ENCODE peak calls at places on chromosomes 5 and 9, in six cellular contexts. One of them, this sample, is unnamed.

GRCh38 chr9:22452415-22453010 is 5.9 kb downstream of the DMRTA1 start:
- DNase-seq in H9: no peak
- DNase-seq in H1: no peak
- DNase-seq in IMR-90: peak
- DNase-seq in trophoblast cell: peak
- DNase-seq in mesenchymal stem cell: peak
- DNase-seq in this sample: no peak

GRCh38 chr5:107669543-107670027 is 1.2 kb downstream of the EFNA5 start:
- DNase-seq in H9: peak
- DNase-seq in H1: no peak
- DNase-seq in IMR-90: peak
- DNase-seq in trophoblast cell: no peak
- DNase-seq in mesenchymal stem cell: peak
- DNase-seq in this sample: no peak

GRCh38 chr9:35811364-35812024 is 568 bp downstream of the SPAG8 start:
- DNase-seq in H9: no peak
- DNase-seq in H1: no peak
- DNase-seq in IMR-90: no peak
- DNase-seq in trophoblast cell: no peak
- DNase-seq in mesenchymal stem cell: no peak
- DNase-seq in this sample: no peak

GRCh38 chr5:107365355-107366109 is 305.2 kb downstream of the EFNA5 start:
- DNase-seq in H9: no peak
- DNase-seq in H1: no peak
- DNase-seq in IMR-90: no peak
- DNase-seq in trophoblast cell: peak
- DNase-seq in mesenchymal stem cell: peak
- DNase-seq in this sample: no peak

GRCh38 chr9:106286249-106286648 is 576.7 kb upstream of the ZNF462 start:
- DNase-seq in H9: peak
- DNase-seq in H1: peak
- DNase-seq in IMR-90: no peak
- DNase-seq in trophoblast cell: no peak
- DNase-seq in mesenchymal stem cell: peak
- DNase-seq in this sample: peak

GRCh38 chr9:134391319-134392231 is 65.3 kb downstream of the RXRA start:
- DNase-seq in H9: no peak
- DNase-seq in H1: no peak
- DNase-seq in IMR-90: no peak
- DNase-seq in trophoblast cell: no peak
- DNase-seq in mesenchymal stem cell: no peak
- DNase-seq in this sample: no peak

GRCh38 chr5:110270-110888 is 18.4 kb downstream of the PLEKHG4B start:
- DNase-seq in H9: no peak
- DNase-seq in H1: no peak
- DNase-seq in IMR-90: no peak
- DNase-seq in trophoblast cell: no peak
- DNase-seq in mesenchymal stem cell: no peak
- DNase-seq in this sample: no peak

GRCh38 chr9:136607334-136607919 is 55.3 kb upstream of the EGFL7 start:
- DNase-seq in H9: no peak
- DNase-seq in H1: no peak
- DNase-seq in IMR-90: no peak
- DNase-seq in trophoblast cell: no peak
- DNase-seq in mesenchymal stem cell: no peak
- DNase-seq in this sample: no peak

GRCh38 chr9:79572032-79572890 is 496 bp downstream of the TLE4 start:
- DNase-seq in H9: peak
- DNase-seq in H1: no peak
- DNase-seq in IMR-90: peak
- DNase-seq in trophoblast cell: peak
- DNase-seq in mesenchymal stem cell: peak
- DNase-seq in this sample: peak

GRCh38 chr9:135797507-135798302 is 95.7 kb downstream of the KCNT1 start:
- DNase-seq in H9: peak
- DNase-seq in H1: peak
- DNase-seq in IMR-90: peak
- DNase-seq in trophoblast cell: no peak
- DNase-seq in mesenchymal stem cell: peak
- DNase-seq in this sample: peak

GRCh38 chr9:128145536-128145935 is 3.7 kb upstream of the LCN2 start:
- DNase-seq in H9: no peak
- DNase-seq in H1: no peak
- DNase-seq in IMR-90: no peak
- DNase-seq in trophoblast cell: peak
- DNase-seq in mesenchymal stem cell: no peak
- DNase-seq in this sample: no peak

GRCh38 chr9:38004809-38005560 is 64.0 kb downstream of the SHB start:
- DNase-seq in H9: no peak
- DNase-seq in H1: no peak
- DNase-seq in IMR-90: no peak
- DNase-seq in trophoblast cell: no peak
- DNase-seq in mesenchymal stem cell: no peak
- DNase-seq in this sample: no peak

GRCh38 chr5:161096006-161096405 is 244.0 kb upstream of the ATP10B start:
- DNase-seq in H9: no peak
- DNase-seq in H1: no peak
- DNase-seq in IMR-90: no peak
- DNase-seq in trophoblast cell: no peak
- DNase-seq in mesenchymal stem cell: no peak
- DNase-seq in this sample: no peak

GRCh38 chr5:98299435-98299834 is 474.0 kb upstream of the RGMB start:
- DNase-seq in H9: no peak
- DNase-seq in H1: no peak
- DNase-seq in IMR-90: peak
- DNase-seq in trophoblast cell: no peak
- DNase-seq in mesenchymal stem cell: no peak
- DNase-seq in this sample: no peak

GRCh38 chr5:464843-465590 is 22.0 kb downstream of the EXOC3 start:
- DNase-seq in H9: no peak
- DNase-seq in H1: no peak
- DNase-seq in IMR-90: no peak
- DNase-seq in trophoblast cell: no peak
- DNase-seq in mesenchymal stem cell: no peak
- DNase-seq in this sample: no peak

GRCh38 chr5:142507528-142507927 is 178.4 kb downstream of the FGF1 start:
- DNase-seq in H9: no peak
- DNase-seq in H1: no peak
- DNase-seq in IMR-90: no peak
- DNase-seq in trophoblast cell: peak
- DNase-seq in mesenchymal stem cell: no peak
- DNase-seq in this sample: no peak
- H2AK5ac ChIP-seq in H9: no peak
- H2AK5ac ChIP-seq in H1: no peak
- H2AK5ac ChIP-seq in IMR-90: no peak
- H2AK5ac ChIP-seq in trophoblast cell: no peak
- H2AK5ac ChIP-seq in mesenchymal stem cell: no peak
- H2AK5ac ChIP-seq in this sample: no peak

GRCh38 chr9:68522954-68523353 is 17.7 kb downstream of the TMEM252 start:
- DNase-seq in H9: no peak
- DNase-seq in H1: no peak
- DNase-seq in IMR-90: no peak
- DNase-seq in trophoblast cell: no peak
- DNase-seq in mesenchymal stem cell: no peak
- DNase-seq in this sample: no peak

GRCh38 chr9:68523367-68523936 is 17.2 kb downstream of the TMEM252 start:
- DNase-seq in H9: no peak
- DNase-seq in H1: no peak
- DNase-seq in IMR-90: no peak
- DNase-seq in trophoblast cell: peak
- DNase-seq in mesenchymal stem cell: no peak
- DNase-seq in this sample: no peak

DNA sequence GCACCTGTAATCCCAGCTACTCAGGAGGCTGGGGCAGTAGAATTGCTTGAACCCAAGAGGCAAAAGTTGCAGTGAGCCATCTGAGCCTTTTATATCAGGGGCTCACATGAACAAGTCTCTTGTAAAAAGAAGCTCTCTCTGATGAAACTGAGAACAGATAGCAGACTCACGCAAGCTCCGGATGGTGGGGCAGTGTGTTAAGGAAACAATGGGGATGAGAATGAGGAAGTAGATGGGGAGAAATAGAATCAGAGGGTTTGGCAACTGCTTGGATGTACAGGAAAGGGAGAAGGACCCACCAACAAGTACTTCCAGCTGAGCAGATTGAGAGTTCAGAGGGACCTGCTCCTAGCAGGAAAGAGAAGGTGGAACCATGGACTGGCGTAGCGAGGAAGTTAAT is 18.6 kb downstream of the TMEM252 start:
- DNase-seq in H9: no peak
- DNase-seq in H1: no peak
- DNase-seq in IMR-90: no peak
- DNase-seq in trophoblast cell: no peak
- DNase-seq in mesenchymal stem cell: no peak
- DNase-seq in this sample: no peak
- H2AFZ ChIP-seq in H9: no peak
- H2AFZ ChIP-seq in H1: no peak
- H2AFZ ChIP-seq in IMR-90: no peak
- H2AFZ ChIP-seq in trophoblast cell: no peak
- H2AFZ ChIP-seq in mesenchymal stem cell: no peak
- H2AFZ ChIP-seq in this sample: no peak

DNA sequence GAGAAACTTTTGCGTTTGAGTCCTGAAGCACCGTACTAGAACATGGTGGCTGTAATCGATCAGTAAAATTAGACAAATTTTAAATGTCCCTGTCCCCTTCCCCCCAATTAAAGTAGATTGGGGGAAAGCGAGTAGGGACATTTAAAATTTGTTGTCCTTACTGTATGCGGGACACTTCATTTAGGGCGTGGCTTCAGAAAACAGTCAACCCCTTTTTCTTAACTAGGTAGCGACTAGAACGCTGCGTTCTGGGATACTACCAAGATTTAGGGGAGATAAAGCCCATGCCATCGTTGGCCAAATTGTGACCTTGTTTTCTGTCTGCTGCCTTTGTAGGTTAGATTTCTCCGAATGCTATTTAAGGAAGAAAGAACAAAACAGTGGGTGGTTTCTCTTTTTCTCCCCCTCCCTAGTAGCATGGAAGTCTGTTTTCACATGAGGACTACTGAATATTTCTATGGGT is 1.2 kb downstream of the CKS2 start:
- DNase-seq in H9: no peak
- DNase-seq in H1: no peak
- DNase-seq in IMR-90: no peak
- DNase-seq in trophoblast cell: no peak
- DNase-seq in mesenchymal stem cell: peak
- DNase-seq in this sample: no peak
- H3K4ac ChIP-seq in H9: no peak
- H3K4ac ChIP-seq in H1: no peak
- H3K4ac ChIP-seq in IMR-90: peak
- H3K4ac ChIP-seq in trophoblast cell: peak
- H3K4ac ChIP-seq in mesenchymal stem cell: no peak
- H3K4ac ChIP-seq in this sample: no peak

GRCh38 chr5:167899490-167899889 is 392.0 kb upstream of the WWC1 start:
- DNase-seq in H9: no peak
- DNase-seq in H1: no peak
- DNase-seq in IMR-90: peak
- DNase-seq in trophoblast cell: no peak
- DNase-seq in mesenchymal stem cell: peak
- DNase-seq in this sample: no peak
- H2AK5ac ChIP-seq in H9: no peak
- H2AK5ac ChIP-seq in H1: peak
- H2AK5ac ChIP-seq in IMR-90: no peak
- H2AK5ac ChIP-seq in trophoblast cell: no peak
- H2AK5ac ChIP-seq in mesenchymal stem cell: no peak
- H2AK5ac ChIP-seq in this sample: no peak

GRCh38 chr9:70256123-70256551 is 2.6 kb upstream of the SMC5 start:
- DNase-seq in H9: no peak
- DNase-seq in H1: no peak
- DNase-seq in IMR-90: peak
- DNase-seq in trophoblast cell: no peak
- DNase-seq in mesenchymal stem cell: peak
- DNase-seq in this sample: no peak
- H2AFZ ChIP-seq in H9: no peak
- H2AFZ ChIP-seq in H1: no peak
- H2AFZ ChIP-seq in IMR-90: peak
- H2AFZ ChIP-seq in trophoblast cell: peak
- H2AFZ ChIP-seq in mesenchymal stem cell: peak
- H2AFZ ChIP-seq in this sample: peak

GRCh38 chr5:151155777-151156731 is 1.5 kb downstream of the ANXA6 start:
- DNase-seq in H9: no peak
- DNase-seq in H1: no peak
- DNase-seq in IMR-90: peak
- DNase-seq in trophoblast cell: no peak
- DNase-seq in mesenchymal stem cell: peak
- DNase-seq in this sample: no peak
- H3K4ac ChIP-seq in H9: no peak
- H3K4ac ChIP-seq in H1: no peak
- H3K4ac ChIP-seq in IMR-90: peak
- H3K4ac ChIP-seq in trophoblast cell: peak
- H3K4ac ChIP-seq in mesenchymal stem cell: peak
- H3K4ac ChIP-seq in this sample: no peak